ENCODE peak calls at places on chromosomes 1 and 21, in nine cellular contexts. T is non-pigmented ciliary epithelial cell, E is NCI-H774, D is cardiac muscle cell, X is HFF-Myc, O is left kidney, A is choroid plexus epithelial cell, I is AG09309, P is H9. M is an unnamed sample.

GRCh38 chr1:204342310-204342709 is 17.4 kb downstream of the PLEKHA6 start:
- DNase-seq in T (no peak), E (no peak), D (no peak), X (no peak), O (no peak), A (no peak), I (no peak), P (no peak), M (no peak)

GRCh38 chr1:160997323-160998038 is 23.5 kb downstream of the F11R start:
- DNase-seq in T (peak), E (no peak), D (peak), X (peak), O (peak), A (peak), I (no peak), P (peak), M (peak)

GRCh38 chr1:29201595-29202051 is 19.9 kb upstream of the SRSF4 start:
- DNase-seq in T (no peak), E (no peak), D (no peak), X (no peak), O (no peak), A (no peak), I (no peak), P (no peak), M (no peak)

GRCh38 chr1:39866767-39867166 is 16.5 kb downstream of the TRIT1 start:
- DNase-seq in T (peak), E (no peak), D (peak), X (no peak), O (no peak), A (peak), I (peak), P (no peak), M (no peak)

GRCh38 chr1:89610457-89610991 is 22.4 kb upstream of the LRRC8C start:
- DNase-seq in T (no peak), E (no peak), D (no peak), X (no peak), O (no peak), A (no peak), I (no peak), P (no peak), M (no peak)

GRCh38 chr21:26845066-26845749 is at the start of gene ADAMTS1:
- DNase-seq in T (no peak), E (no peak), D (peak), X (no peak), O (peak), A (peak), I (peak), P (peak), M (peak)

GRCh38 chr1:221344693-221345092 is 397.2 kb downstream of the DUSP10 start:
- DNase-seq in T (no peak), E (no peak), D (no peak), X (peak), O (no peak), A (no peak), I (no peak), P (no peak), M (no peak)

GRCh38 chr1:168112673-168113305 is 23.9 kb downstream of the GPR161 start:
- DNase-seq in T (peak), E (no peak), D (peak), X (peak), O (no peak), A (peak), I (no peak), P (no peak), M (no peak)

GRCh38 chr1:13725714-13726175 is 25.8 kb downstream of the PRDM2 start:
- DNase-seq in T (no peak), E (no peak), D (peak), X (no peak), O (peak), A (peak), I (peak), P (no peak), M (no peak)

GRCh38 chr1:99119193-99119592 is 114.5 kb upstream of the PLPPR5 start:
- DNase-seq in T (no peak), E (no peak), D (no peak), X (no peak), O (no peak), A (no peak), I (no peak), P (no peak), M (no peak)

GRCh38 chr1:27142464-27142863 is 12.5 kb downstream of the SLC9A1 start:
- DNase-seq in T (no peak), E (no peak), D (no peak), X (no peak), O (no peak), A (no peak), I (no peak), P (peak), M (no peak)

GRCh38 chr1:22376001-22376400 is 75.7 kb upstream of the ZBTB40 start:
- DNase-seq in T (no peak), E (no peak), D (no peak), X (no peak), O (no peak), A (no peak), I (no peak), P (no peak), M (no peak)

GRCh38 chr1:94095112-94095637 is 25.8 kb downstream of the ABCA4 start:
- DNase-seq in T (peak), E (no peak), D (peak), X (peak), O (peak), A (peak), I (no peak), P (no peak), M (no peak)

GRCh38 chr1:212281589-212281988 is 3.6 kb upstream of the PPP2R5A start:
- DNase-seq in T (no peak), E (no peak), D (peak), X (no peak), O (no peak), A (peak), I (no peak), P (no peak), M (no peak)

GRCh38 chr1:226960944-226961765 is 21.1 kb downstream of the COQ8A start:
- DNase-seq in T (no peak), E (no peak), D (no peak), X (no peak), O (no peak), A (no peak), I (no peak), P (no peak), M (no peak)

GRCh38 chr1:25750923-25751605 is 48.9 kb upstream of the SELENON start:
- DNase-seq in T (no peak), E (no peak), D (no peak), X (no peak), O (no peak), A (no peak), I (no peak), P (no peak), M (no peak)

GRCh38 chr1:171995573-171995972 is 154.3 kb downstream of the DNM3 start:
- DNase-seq in T (no peak), E (no peak), D (no peak), X (no peak), O (no peak), A (no peak), I (no peak), P (no peak), M (no peak)

GRCh38 chr1:242017580-242018233 is 18.8 kb upstream of the MAP1LC3C start:
- DNase-seq in T (no peak), E (peak), D (peak), X (peak), O (peak), A (peak), I (no peak), P (peak), M (no peak)

GRCh38 chr21:36615274-36615964 is 83.5 kb upstream of the SIM2 start:
- DNase-seq in T (no peak), E (no peak), D (no peak), X (no peak), O (no peak), A (no peak), I (no peak), P (peak), M (no peak)

GRCh38 chr1:223717123-223717522 is 4.8 kb downstream of the CAPN2 start:
- DNase-seq in T (no peak), E (no peak), D (no peak), X (no peak), O (no peak), A (no peak), I (no peak), P (no peak), M (no peak)

GRCh38 chr1:184390889-184391288 is 4.1 kb downstream of the C1orf21 start:
- DNase-seq in T (no peak), E (no peak), D (no peak), X (no peak), O (no peak), A (no peak), I (no peak), P (no peak), M (no peak)

GRCh38 chr1:167562697-167563096 is 9.1 kb upstream of the CREG1 start:
- DNase-seq in T (no peak), E (no peak), D (peak), X (no peak), O (no peak), A (peak), I (peak), P (no peak), M (no peak)

GRCh38 chr1:161498646-161499045 is 6.6 kb upstream of the FCGR2A start:
- DNase-seq in T (no peak), E (no peak), D (no peak), X (no peak), O (no peak), A (no peak), I (no peak), P (no peak), M (no peak)

GRCh38 chr1:231750818-231751623 is 124.4 kb downstream of the DISC1 start:
- DNase-seq in T (no peak), E (no peak), D (no peak), X (no peak), O (no peak), A (no peak), I (no peak), P (no peak), M (no peak)

GRCh38 chr1:33256335-33256700 is at the start of gene ZNF362:
- DNase-seq in T (no peak), E (peak), D (peak), X (no peak), O (peak), A (peak), I (no peak), P (peak), M (peak)

GRCh38 chr1:118077331-118078055 is 107.5 kb downstream of the SPAG17 start:
- DNase-seq in T (no peak), E (peak), D (peak), X (no peak), O (peak), A (peak), I (no peak), P (peak), M (no peak)

GRCh38 chr1:226064168-226064815 is 1.8 kb downstream of the H3-3A start:
- DNase-seq in T (no peak), E (no peak), D (no peak), X (no peak), O (peak), A (peak), I (no peak), P (no peak), M (no peak)

GRCh38 chr21:35624896-35625295 is 435.4 kb downstream of the SETD4 start:
- DNase-seq in T (no peak), E (no peak), D (no peak), X (no peak), O (no peak), A (no peak), I (no peak), P (no peak), M (no peak)

GRCh38 chr21:37421306-37421705 is 54.7 kb downstream of the DYRK1A start:
- DNase-seq in T (no peak), E (no peak), D (no peak), X (no peak), O (no peak), A (no peak), I (no peak), P (no peak), M (no peak)

GRCh38 chr1:3440282-3440681 is 14.2 kb upstream of the ARHGEF16 start:
- DNase-seq in T (no peak), E (no peak), D (no peak), X (no peak), O (no peak), A (no peak), I (no peak), P (no peak), M (no peak)

GRCh38 chr1:61645476-61645875 is 79.5 kb downstream of the TM2D1 start:
- DNase-seq in T (no peak), E (no peak), D (no peak), X (no peak), O (no peak), A (no peak), I (no peak), P (no peak), M (no peak)

GRCh38 chr1:43206721-43207228 is 34.6 kb downstream of the CFAP57 start:
- DNase-seq in T (peak), E (no peak), D (peak), X (peak), O (peak), A (peak), I (peak), P (peak), M (peak)

GRCh38 chr1:46536527-46536926 is 14.9 kb downstream of the KNCN start:
- DNase-seq in T (no peak), E (no peak), D (no peak), X (no peak), O (no peak), A (no peak), I (no peak), P (no peak), M (no peak)